ENCODE peak calls at places on chromosomes 3 and 15, in four cellular contexts. W is caudate nucleus, G is renal cortical epithelial cell, S is AG04450. B is an unnamed sample.

GRCh38 chr3:78754066-78754743 is 1013.6 kb downstream of the ROBO1 start:
- DNase-seq in W (no peak), G (peak; percentile 9), S (peak; percentile 8), B (no peak)

GRCh38 chr3:171169443-171169842 is 142.9 kb upstream of the SLC2A2 start:
- DNase-seq in W (no peak), G (no peak), S (no peak), B (no peak)

GRCh38 chr3:82973810-82974209 is 1212.4 kb upstream of the GBE1 start:
- DNase-seq in W (no peak), G (peak; percentile 2), S (no peak), B (no peak)

GRCh38 chr3:27985369-27986035 is 255.9 kb upstream of the CMC1 start:
- DNase-seq in W (no peak), G (no peak), S (no peak), B (no peak)

GRCh38 chr3:183295211-183295610 is 42.2 kb downstream of the B3GNT5 start:
- DNase-seq in W (no peak), G (peak; percentile 86), S (peak; percentile 55), B (no peak)

GRCh38 chr3:47108546-47108945 is 55.4 kb downstream of the SETD2 start:
- DNase-seq in W (no peak), G (no peak), S (peak; percentile 15), B (no peak)

GRCh38 chr3:184154909-184155643 is at the start of gene DVL3:
- DNase-seq in W (no peak), G (peak; percentile 40), S (no peak), B (peak; percentile 40)

GRCh38 chr3:40451551-40451950 is 5.6 kb upstream of the RPL14 start:
- DNase-seq in W (no peak), G (peak; percentile 25), S (no peak), B (no peak)

GRCh38 chr3:122576174-122576940 is 1.1 kb upstream of the PARP15 start:
- DNase-seq in W (no peak), G (peak; percentile 18), S (no peak), B (no peak)

GRCh38 chr3:14422016-14422963 is 19.9 kb downstream of the SLC6A6 start:
- DNase-seq in W (no peak), G (no peak), S (no peak), B (no peak)

GRCh38 chr15:90000175-90000923 is 775 bp upstream of the ZNF710 start:
- DNase-seq in W (no peak), G (no peak), S (no peak), B (peak; percentile 22)

GRCh38 chr3:127093312-127093711 is 99.6 kb upstream of the PRR23E start:
- DNase-seq in W (no peak), G (no peak), S (no peak), B (no peak)

GRCh38 chr3:52532517-52532837 is 1.2 kb downstream of the NT5DC2 start:
- DNase-seq in W (no peak), G (no peak), S (no peak), B (no peak)

GRCh38 chr15:51647128-51647562 is 24.6 kb upstream of the DMXL2 start:
- DNase-seq in W (no peak), G (peak; percentile 71), S (no peak), B (peak; percentile 27)

GRCh38 chr3:103112273-103112672 is 677.5 kb downstream of the ZPLD1 start:
- DNase-seq in W (no peak), G (no peak), S (no peak), B (no peak)

GRCh38 chr3:71495708-71496472 is 87.6 kb downstream of the FOXP1 start:
- DNase-seq in W (no peak), G (peak; percentile 81), S (no peak), B (no peak)

GRCh38 chr15:88465633-88466219 is 1.5 kb downstream of the MRPL46 start:
- DNase-seq in W (no peak), G (peak; percentile 90), S (no peak), B (no peak)

GRCh38 chr3:54897028-54897711 is 30.7 kb downstream of the LRTM1 start:
- DNase-seq in W (no peak), G (peak; percentile 45), S (peak; percentile 34), B (no peak)

GRCh38 chr3:8371955-8372600 is 129.5 kb upstream of the LMCD1 start:
- DNase-seq in W (no peak), G (no peak), S (no peak), B (no peak)

GRCh38 chr3:139201446-139202225 is 142.2 kb upstream of the MRPS22 start:
- DNase-seq in W (no peak), G (no peak), S (no peak), B (no peak)

GRCh38 chr3:141064255-141064926 is 13.2 kb downstream of the SPSB4 start:
- DNase-seq in W (no peak), G (no peak), S (no peak), B (no peak)

GRCh38 chr3:161148832-161149475 is 43.8 kb upstream of the B3GALNT1 start:
- DNase-seq in W (no peak), G (peak; percentile 66), S (no peak), B (no peak)

GRCh38 chr15:76012021-76012551 is at the start of gene NRG4:
- DNase-seq in W (no peak), G (peak; percentile 22), S (no peak), B (no peak)

GRCh38 chr3:39541917-39542329 is 74.4 kb downstream of the MOBP start:
- DNase-seq in W (no peak), G (peak; percentile 43), S (no peak), B (no peak)

GRCh38 chr3:127560051-127560787 is 30.3 kb downstream of the TPRA1 start:
- DNase-seq in W (no peak), G (no peak), S (no peak), B (no peak)

GRCh38 chr3:58062469-58062868 is 54.2 kb downstream of the FLNB start:
- DNase-seq in W (no peak), G (no peak), S (no peak), B (no peak)

GRCh38 chr3:71542548-71543370 is 40.8 kb downstream of the FOXP1 start:
- DNase-seq in W (no peak), G (no peak), S (peak; percentile 83), B (peak; percentile 29)

GRCh38 chr15:40511472-40512133 is 40.8 kb downstream of the CHST14 start:
- DNase-seq in W (no peak), G (no peak), S (no peak), B (peak; percentile 14)

GRCh38 chr15:38682363-38682762 is 117.7 kb upstream of the RASGRP1 start:
- DNase-seq in W (no peak), G (no peak), S (no peak), B (no peak)

GRCh38 chr15:39051931-39052705 is 487.5 kb upstream of the RASGRP1 start:
- DNase-seq in W (no peak), G (no peak), S (no peak), B (no peak)

GRCh38 chr15:67183443-67184169 is 70.9 kb downstream of the AAGAB start:
- DNase-seq in W (no peak), G (no peak), S (no peak), B (no peak)

GRCh38 chr3:196793224-196793623 is 53.6 kb downstream of the PAK2 start:
- DNase-seq in W (no peak), G (peak; percentile 97), S (peak; percentile 75), B (no peak)

GRCh38 chr3:24958910-24959447 is 464.3 kb upstream of the THRB start:
- DNase-seq in W (no peak), G (no peak), S (no peak), B (no peak)

GRCh38 chr3:19013879-19014278 is 134.4 kb upstream of the KCNH8 start:
- DNase-seq in W (no peak), G (no peak), S (no peak), B (no peak)

GRCh38 chr15:69143756-69144436 is 16.5 kb upstream of the GLCE start:
- DNase-seq in W (no peak), G (peak; percentile 28), S (no peak), B (no peak)

GRCh38 chr3:133831966-133832801 is 26.6 kb downstream of the SRPRB start:
- DNase-seq in W (no peak), G (no peak), S (no peak), B (no peak)

B was measured in anterior cingulate cortex.